ENCODE peak calls at places on chromosomes 4 and X, in nine cellular contexts. Q, C, L, F, O, S, D, K and I are unnamed samples.

GRCh38 chr4:52358855-52359254 is 300.2 kb downstream of the USP46 start:
- DNase-seq in Q (no peak), C (no peak), L (no peak), F (no peak), O (no peak), S (no peak), D (no peak), K (no peak), I (no peak)

GRCh38 chr4:72767903-72768817 is 199.1 kb upstream of the ADAMTS3 start:
- DNase-seq in Q (no peak), C (no peak), L (no peak), F (peak; percentile 54), O (no peak), S (no peak), D (no peak), K (no peak), I (no peak)

GRCh38 chrX:101265869-101266428 is 25.2 kb downstream of the TAF7L start:
- DNase-seq in Q (no peak), C (no peak), L (no peak), F (peak; percentile 9), O (no peak), S (no peak), D (no peak), K (no peak), I (no peak)

GRCh38 chrX:9995855-9996339 is 28.7 kb downstream of the CLDN34 start:
- DNase-seq in Q (no peak), C (peak; percentile 82), L (peak; percentile 78), F (peak; percentile 47), O (peak; percentile 73), S (no peak), D (peak; percentile 57), K (peak; percentile 72), I (peak; percentile 74)

GRCh38 chrX:101462892-101463291 is 22.4 kb upstream of the ARMCX4 start:
- DNase-seq in Q (no peak), C (peak; percentile 6), L (peak; percentile 55), F (peak; percentile 16), O (no peak), S (no peak), D (no peak), K (no peak), I (no peak)

GRCh38 chr4:54386693-54387092 is 157.6 kb downstream of the PDGFRA start:
- DNase-seq in Q (no peak), C (no peak), L (no peak), F (no peak), O (no peak), S (no peak), D (no peak), K (no peak), I (no peak)

GRCh38 chr4:76562161-76562560 is 127.1 kb downstream of the SHROOM3 start:
- DNase-seq in Q (no peak), C (no peak), L (no peak), F (peak; percentile 38), O (no peak), S (no peak), D (no peak), K (no peak), I (no peak)

GRCh38 chrX:16708016-16708415 is 4.5 kb downstream of the CTPS2 start:
- DNase-seq in Q (no peak), C (no peak), L (no peak), F (no peak), O (no peak), S (no peak), D (no peak), K (no peak), I (no peak)

GRCh38 chr4:140300271-140300970 is 73.0 kb upstream of the SCOC start:
- DNase-seq in Q (peak; percentile 9), C (no peak), L (no peak), F (peak; percentile 89), O (no peak), S (no peak), D (no peak), K (no peak), I (no peak)